ENCODE peak calls at places on chromosomes 11 and 22, in six cellular contexts. M, I, W, Y, G and C are unnamed samples.

GRCh38 chr11:64245797-64246623 is 733 bp downstream of the PPP1R14B start:
- DNase-seq in W (peak), G (peak), M (no peak), I (no peak), Y (no peak), C (no peak)

GRCh38 chr11:77038029-77038824 is 4.0 kb downstream of the B3GNT6 start:
- DNase-seq in Y (no peak), M (no peak), W (no peak), I (no peak), G (no peak), C (no peak)

GRCh38 chr11:69108559-69108958 is 47.2 kb upstream of the SMIM38 start:
- DNase-seq in Y (no peak), I (no peak), W (no peak), G (no peak), M (no peak), C (no peak)

GRCh38 chr11:116376054-116376453 is 396.7 kb downstream of the BUD13 start:
- DNase-seq in W (no peak), I (no peak), Y (no peak), G (no peak), M (no peak), C (no peak)

GRCh38 chr11:132844956-132845355 is 687.3 kb downstream of the OPCML start:
- DNase-seq in I (no peak), M (no peak), W (no peak), Y (no peak), G (no peak), C (no peak)

GRCh38 chr22:27107824-27108223 is 450.4 kb downstream of the MIAT start:
- DNase-seq in M (peak), G (no peak), W (no peak), Y (no peak), I (no peak), C (no peak)

GRCh38 chr11:79440451-79441158 is at the start of gene TENM4:
- DNase-seq in G (peak), Y (peak), I (no peak), W (peak), M (no peak), C (peak)

GRCh38 chr22:43249789-43250188 is 62.9 kb upstream of the TTLL12 start:
- DNase-seq in M (no peak), Y (no peak), I (no peak), G (no peak), W (no peak), C (no peak)

GRCh38 chr11:124536520-124536919 is 6.9 kb downstream of the OR8B12 start:
- DNase-seq in Y (peak), G (peak), I (no peak), W (no peak), M (peak), C (peak)

GRCh38 chr22:48779661-48780596 is 1047.7 kb downstream of the BRD1 start:
- DNase-seq in M (no peak), G (no peak), W (no peak), Y (no peak), I (no peak), C (no peak)

GRCh38 chr11:27497284-27497866 is 9.2 kb downstream of the LIN7C start:
- DNase-seq in W (no peak), Y (no peak), I (no peak), G (peak), M (no peak), C (no peak)

GRCh38 chr11:119115484-119116234 is 5.7 kb upstream of the HINFP start:
- DNase-seq in M (no peak), Y (no peak), G (peak), I (no peak), W (peak), C (no peak)

GRCh38 chr11:17391493-17392355 is 3.3 kb upstream of the KCNJ11 start:
- DNase-seq in I (no peak), W (no peak), M (no peak), G (no peak), Y (no peak), C (no peak)

GRCh38 chr11:724063-724732 is 18.2 kb downstream of the EPS8L2 start:
- DNase-seq in M (no peak), Y (no peak), G (peak), W (peak), I (no peak), C (no peak)
- H3K27ac ChIP-seq in M (no peak), Y (no peak), G (no peak), W (no peak), I (no peak), C (no peak)

GRCh38 chr11:70120674-70121073 is 42.6 kb downstream of the ANO1 start:
- DNase-seq in M (no peak), I (no peak), Y (no peak), W (no peak), G (no peak), C (no peak)

GRCh38 chr11:70119502-70119901 is 41.4 kb downstream of the ANO1 start:
- DNase-seq in W (no peak), I (no peak), Y (no peak), M (no peak), G (no peak), C (no peak)

GRCh38 chr11:70126494-70126893 is 48.4 kb downstream of the ANO1 start:
- DNase-seq in Y (no peak), G (no peak), I (no peak), M (no peak), W (no peak), C (no peak)

GRCh38 chr11:70124321-70125061 is 46.4 kb downstream of the ANO1 start:
- DNase-seq in G (no peak), I (no peak), Y (no peak), W (no peak), M (no peak), C (peak)

DNA sequence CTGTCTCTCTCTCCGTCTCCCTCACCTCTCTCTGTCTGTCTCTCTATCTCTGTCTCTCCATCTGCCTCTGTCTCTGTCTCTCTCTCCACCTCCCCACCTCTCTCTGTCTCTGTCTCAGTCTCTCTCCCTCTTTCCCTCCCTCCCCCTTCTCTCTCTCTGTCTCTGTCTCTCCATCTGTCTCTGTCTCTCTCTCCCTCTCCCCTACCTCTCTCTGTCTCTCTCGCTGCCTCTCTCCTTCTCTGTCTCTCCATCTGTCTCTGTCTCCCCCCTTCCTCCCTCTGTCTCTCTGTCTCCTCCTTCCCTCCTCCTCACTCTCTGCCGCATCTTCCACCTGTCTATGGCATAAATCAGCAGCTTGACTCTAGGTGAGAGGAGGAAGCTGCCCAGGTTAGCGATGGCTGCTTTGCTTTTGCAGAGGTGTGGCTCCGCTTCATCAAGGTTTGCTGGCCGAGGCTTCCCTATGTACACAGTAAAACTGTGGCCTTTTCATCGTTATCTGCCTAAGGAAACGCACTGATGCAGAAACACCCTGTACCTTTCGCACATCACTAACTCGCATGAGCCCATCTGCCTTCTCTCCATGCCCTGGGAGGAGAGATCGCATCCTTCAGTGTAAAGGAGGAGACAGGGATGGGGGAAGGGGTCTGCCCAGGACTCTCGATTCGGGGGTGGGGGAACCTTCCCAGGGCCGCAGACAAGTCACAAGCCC is 44.5 kb downstream of the ANO1 start:
- DNase-seq in W (no peak), I (no peak), M (no peak), Y (no peak), G (no peak), C (no peak)
- TF ChIP-seq POLR2AphosphoS5 in W (no peak), I (no peak), M (no peak), Y (no peak), G (no peak), C (no peak)

GRCh38 chr11:57639321-57640067 is 10.2 kb downstream of the YPEL4 start:
- DNase-seq in Y (no peak), G (peak), M (no peak), I (no peak), W (no peak), C (no peak)

GRCh38 chr11:57638811-57639320 is 10.8 kb downstream of the YPEL4 start:
- DNase-seq in M (no peak), Y (no peak), G (no peak), W (no peak), I (no peak), C (no peak)

GRCh38 chr11:57640068-57640800 is 9.5 kb downstream of the YPEL4 start:
- DNase-seq in I (no peak), G (no peak), M (no peak), Y (no peak), W (no peak), C (no peak)

GRCh38 chr11:57641426-57641825 is 8.3 kb downstream of the YPEL4 start:
- DNase-seq in G (peak), M (no peak), W (no peak), Y (no peak), I (no peak), C (no peak)

GRCh38 chr11:57641011-57641410 is 8.7 kb downstream of the YPEL4 start:
- DNase-seq in W (no peak), I (no peak), Y (no peak), M (no peak), G (peak), C (no peak)
- H3K27ac ChIP-seq in W (no peak), I (no peak), Y (no peak), M (no peak), G (no peak), C (no peak)

GRCh38 chr11:47514825-47515647 is 37.9 kb downstream of the CELF1 start:
- DNase-seq in I (no peak), G (peak), M (no peak), Y (peak), W (no peak), C (no peak)
- TF ChIP-seq POLR2AphosphoS5 in I (no peak), G (no peak), M (no peak), Y (peak), W (no peak), C (no peak)

GRCh38 chr11:12640355-12640754 is 33.9 kb upstream of the TEAD1 start:
- DNase-seq in Y (no peak), G (no peak), I (no peak), M (no peak), W (no peak), C (no peak)

GRCh38 chr11:12634329-12634728 is 39.9 kb upstream of the TEAD1 start:
- DNase-seq in W (no peak), G (no peak), M (no peak), I (no peak), Y (no peak), C (no peak)

GRCh38 chr11:12640926-12641849 is 33.0 kb upstream of the TEAD1 start:
- DNase-seq in M (no peak), I (no peak), W (no peak), G (no peak), Y (no peak), C (no peak)

GRCh38 chr11:12639388-12639787 is 34.8 kb upstream of the TEAD1 start:
- DNase-seq in I (no peak), Y (no peak), W (no peak), G (no peak), M (no peak), C (no peak)

GRCh38 chr11:12636871-12637410 is 37.3 kb upstream of the TEAD1 start:
- DNase-seq in M (no peak), I (no peak), Y (no peak), G (no peak), W (no peak), C (no peak)
- H3K27ac ChIP-seq in M (no peak), I (no peak), Y (no peak), G (peak), W (no peak), C (no peak)

GRCh38 chr11:9089061-9089460 is 2.3 kb downstream of the SCUBE2 start:
- DNase-seq in W (no peak), G (no peak), M (no peak), Y (no peak), I (no peak), C (peak)
- TF ChIP-seq POLR2AphosphoS5 in W (no peak), G (no peak), M (no peak), Y (no peak), I (no peak), C (peak)

DNA sequence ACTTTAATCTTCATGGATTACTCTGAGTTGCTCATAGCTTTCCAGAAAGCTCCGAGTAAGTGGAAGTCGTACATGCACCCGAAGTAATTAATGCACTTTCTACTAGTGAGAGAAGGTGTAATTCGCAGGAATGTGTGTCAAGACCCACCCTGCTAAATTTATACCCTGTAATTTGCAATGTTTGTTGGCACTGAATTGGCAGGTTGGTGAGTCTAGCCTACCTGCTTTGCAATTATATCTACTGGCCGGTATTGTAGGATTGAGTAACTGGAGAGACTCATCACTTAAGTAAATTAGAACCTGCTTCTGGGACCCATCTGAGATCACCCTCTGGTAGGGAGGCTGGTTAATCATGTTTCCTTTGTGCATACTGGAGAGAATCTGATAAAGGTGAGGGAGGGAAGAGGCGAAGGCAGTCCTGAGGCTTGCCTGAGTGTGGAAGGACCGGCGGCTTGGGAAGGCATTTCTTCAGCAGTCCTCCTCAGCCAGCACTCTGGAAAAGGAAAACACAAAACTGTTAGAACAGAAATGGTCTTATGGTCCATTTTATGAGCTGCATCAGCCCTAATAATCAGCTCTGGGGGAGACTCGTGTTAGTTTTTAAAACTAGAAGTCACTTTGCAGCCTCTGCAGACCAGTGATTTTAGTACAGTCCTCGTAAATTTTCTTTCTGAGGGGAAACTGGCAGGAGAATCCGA is 63.4 kb downstream of the LDLRAD3 start:
- DNase-seq in I (no peak), W (no peak), Y (no peak), M (no peak), G (no peak), C (no peak)
- H3K27ac ChIP-seq in I (peak), W (no peak), Y (no peak), M (no peak), G (peak), C (no peak)

GRCh38 chr22:39290724-39291161 is 28.7 kb downstream of the RPL3 start:
- DNase-seq in M (no peak), Y (no peak), W (no peak), G (no peak), I (no peak), C (peak)

GRCh38 chr22:39291501-39291900 is 27.9 kb downstream of the RPL3 start:
- DNase-seq in Y (no peak), I (no peak), G (no peak), M (no peak), W (no peak), C (no peak)

GRCh38 chr22:39293766-39294368 is 25.6 kb downstream of the RPL3 start:
- DNase-seq in I (no peak), Y (no peak), M (no peak), G (no peak), W (no peak), C (no peak)

GRCh38 chr22:39292002-39292401 is 27.4 kb downstream of the RPL3 start:
- DNase-seq in Y (no peak), I (no peak), G (no peak), W (no peak), M (no peak), C (no peak)

DNA sequence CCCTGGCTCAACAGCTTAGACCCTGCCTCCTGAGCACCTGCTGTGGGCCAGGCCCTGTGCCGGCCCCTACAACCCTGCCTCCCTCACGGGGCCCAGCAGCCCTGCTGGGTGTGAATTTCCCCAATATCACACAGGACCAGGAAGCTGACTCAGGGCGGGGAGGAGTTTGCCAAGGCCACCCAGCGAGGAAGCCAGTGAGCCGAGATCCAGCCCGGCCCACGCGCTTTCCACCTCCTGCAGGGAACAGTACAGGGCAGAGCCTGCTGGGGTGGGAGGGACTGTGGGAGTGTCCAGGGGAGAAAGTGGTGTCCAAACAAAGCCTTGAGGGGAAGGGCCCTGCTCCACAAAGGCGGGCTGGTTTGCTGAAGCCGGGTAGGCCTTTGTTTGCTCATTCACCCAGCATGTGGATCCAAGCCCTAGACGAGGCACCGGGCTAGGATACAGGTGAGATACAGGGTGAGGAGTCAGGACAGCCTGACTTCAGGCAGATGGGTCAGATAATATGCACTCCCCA is 26.8 kb downstream of the RPL3 start:
- DNase-seq in W (peak), I (peak), M (peak), G (peak), Y (peak), C (peak)
- TF ChIP-seq POLR2AphosphoS5 in W (peak), I (peak), M (peak), G (no peak), Y (peak), C (peak)

GRCh38 chr11:44630511-44631210 is 65.2 kb downstream of the CD82 start:
- DNase-seq in I (peak), Y (no peak), W (peak), G (no peak), M (no peak), C (peak)
- H3K27ac ChIP-seq in I (no peak), Y (no peak), W (no peak), G (no peak), M (no peak), C (no peak)